ENCODE peak calls at places on chromosome 6, in four cellular contexts. E is cardiac fibroblast; J is CD8-positive, alpha-beta T cell; X is NB4. K is an unnamed sample.

GRCh38 chr6:7151381-7151780 is 43.6 kb downstream of the RREB1 start:
- DNase-seq in X (peak), E (no peak), J (no peak), K (no peak)

GRCh38 chr6:107318100-107318736 is 141.1 kb downstream of the PDSS2 start:
- DNase-seq in E (peak), X (peak), J (no peak), K (no peak)

GRCh38 chr6:71190809-71191208 is 97.8 kb upstream of the OGFRL1 start:
- DNase-seq in J (no peak), E (peak), X (peak), K (no peak)

GRCh38 chr6:113936093-113936934 is 34.6 kb downstream of the HDAC2 start:
- DNase-seq in J (no peak), E (peak), X (peak), K (peak)

GRCh38 chr6:92777146-92777740 is 642.1 kb downstream of the EPHA7 start:
- DNase-seq in J (no peak), E (peak), X (peak), K (no peak)

GRCh38 chr6:170226647-170227046 is 64.2 kb downstream of the DLL1 start:
- DNase-seq in X (no peak), J (no peak), E (no peak), K (no peak)

GRCh38 chr6:100472674-100473073 is 8.0 kb upstream of the SIM1 start:
- DNase-seq in J (no peak), E (peak), X (no peak), K (no peak)

GRCh38 chr6:142013875-142014495 is 118.7 kb upstream of the GJE1 start:
- DNase-seq in X (no peak), E (peak), J (no peak), K (peak)

GRCh38 chr6:141164042-141164748 is 968.5 kb upstream of the GJE1 start:
- DNase-seq in X (no peak), J (no peak), E (no peak), K (no peak)

GRCh38 chr6:112289039-112289566 is 34.7 kb upstream of the LAMA4 start:
- DNase-seq in J (no peak), E (peak), X (no peak), K (no peak)

GRCh38 chr6:84019171-84019570 is 14.4 kb upstream of the MRAP2 start:
- DNase-seq in E (no peak), X (no peak), J (no peak), K (no peak)

GRCh38 chr6:158591134-158591809 is 31.4 kb downstream of the TMEM181 start:
- DNase-seq in X (no peak), J (no peak), E (no peak), K (no peak)

GRCh38 chr6:154361476-154361875 is 4.9 kb upstream of the IPCEF1 start:
- DNase-seq in E (no peak), X (no peak), J (no peak), K (no peak)

GRCh38 chr6:45344900-45345299 is 16.8 kb downstream of the RUNX2 start:
- DNase-seq in X (no peak), E (no peak), J (no peak), K (no peak)

GRCh38 chr6:114286211-114286610 is 56.6 kb downstream of the HS3ST5 start:
- DNase-seq in X (no peak), J (no peak), E (no peak), K (no peak)

GRCh38 chr6:106913676-106914280 is 60.8 kb downstream of the CD24 start:
- DNase-seq in J (no peak), E (no peak), X (no peak), K (no peak)

GRCh38 chr6:27237089-27237723 is 10.3 kb upstream of the PRSS16 start:
- DNase-seq in X (peak), J (no peak), E (peak), K (no peak)

GRCh38 chr6:10355115-10355702 is 59.7 kb downstream of the TFAP2A start:
- DNase-seq in X (no peak), J (no peak), E (no peak), K (peak)

GRCh38 chr6:143652840-143653239 is 24.9 kb upstream of the PHACTR2 start:
- DNase-seq in E (no peak), J (no peak), X (no peak), K (no peak)

DNA sequence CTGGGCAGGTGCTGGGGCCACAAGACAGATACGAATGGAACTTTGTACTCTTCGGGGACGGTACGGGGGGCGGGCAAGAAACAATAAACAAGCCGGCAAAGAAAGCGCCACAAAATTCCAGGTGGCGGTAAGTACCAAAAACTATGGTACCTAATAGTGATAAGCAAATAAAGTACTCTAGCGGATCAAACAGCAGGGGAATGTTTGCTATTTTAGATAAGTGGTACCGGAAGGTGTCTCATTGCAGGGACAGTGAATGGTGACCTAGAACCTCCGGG is 15.1 kb upstream of the RIPK1 start:
- DNase-seq in X (no peak), J (no peak), E (no peak), K (no peak)
- H3K4me3 ChIP-seq in X (peak), J (peak), E (peak), K (peak)

GRCh38 chr6:127690092-127690491 is 113.1 kb downstream of the C6orf58 start:
- DNase-seq in E (peak), X (peak), J (no peak), K (no peak)
- TF ChIP-seq CTCF in E (peak), X (peak), J (no peak), K (peak)

GRCh38 chr6:67706388-67706787 is 928.7 kb upstream of the ADGRB3 start:
- DNase-seq in X (no peak), E (no peak), J (no peak), K (no peak)
- H3K4me3 ChIP-seq in X (no peak), E (no peak), J (no peak), K (no peak)

GRCh38 chr6:2862712-2863174 is 21.1 kb upstream of the SERPINB1 start:
- DNase-seq in J (no peak), E (no peak), X (no peak), K (no peak)
- TF ChIP-seq CTCF in J (no peak), E (no peak), X (no peak), K (no peak)